ENCODE peak calls at places on chromosomes 13 and 19, in six cellular contexts. F, E, G, Q, M and L are unnamed samples.

GRCh38 chr19:1183543-1184172 is 9.6 kb upstream of the SBNO2 start:
- DNase-seq in F (peak; percentile 85), M (peak; percentile 48), E (peak; percentile 25), Q (peak; percentile 54), G (no peak), L (peak; percentile 81)

GRCh38 chr13:112687836-112688559 is 1.8 kb upstream of the ATP11A start:
- DNase-seq in Q (no peak), M (no peak), E (no peak), G (no peak), F (peak; percentile 38), L (no peak)

GRCh38 chr13:94656766-94657165 is 55.1 kb downstream of the GPR180 start:
- DNase-seq in E (peak; percentile 99), G (no peak), Q (no peak), M (peak; percentile 33), F (no peak), L (peak; percentile 10)

GRCh38 chr19:10074153-10074552 is 12.0 kb upstream of the SHFL start:
- DNase-seq in M (peak; percentile 25), Q (no peak), F (peak; percentile 62), E (peak; percentile 36), G (no peak), L (peak; percentile 62)

GRCh38 chr13:110132178-110132975 is 174.6 kb downstream of the COL4A1 start:
- DNase-seq in E (peak; percentile 50), F (no peak), M (no peak), Q (no peak), G (no peak), L (no peak)

GRCh38 chr19:40718774-40719391 is 2.0 kb downstream of the ITPKC start:
- DNase-seq in M (peak; percentile 49), Q (peak; percentile 85), F (peak; percentile 94), E (peak; percentile 40), G (peak; percentile 54), L (peak; percentile 68)

GRCh38 chr13:65488606-65489005 is 1741.5 kb downstream of the PCDH9 start:
- DNase-seq in M (no peak), E (no peak), G (no peak), Q (no peak), F (no peak), L (no peak)

GRCh38 chr19:17337675-17338439 is 504 bp downstream of the GTPBP3 start:
- DNase-seq in F (no peak), M (no peak), E (no peak), G (no peak), Q (no peak), L (no peak)

GRCh38 chr13:95457294-95457693 is 95.2 kb upstream of the CLDN10 start:
- DNase-seq in E (peak; percentile 10), M (no peak), G (no peak), F (no peak), Q (no peak), L (no peak)

GRCh38 chr19:47315125-47315821 is 5.6 kb downstream of the C5AR1 start:
- DNase-seq in E (peak; percentile 97), Q (no peak), F (peak; percentile 64), G (peak; percentile 65), M (peak; percentile 11), L (peak; percentile 99)

GRCh38 chr19:47456721-47457478 is 14.8 kb downstream of the SLC8A2 start:
- DNase-seq in E (no peak), G (no peak), M (no peak), F (no peak), Q (no peak), L (no peak)

GRCh38 chr13:79079351-79079839 is 326.7 kb downstream of the RBM26 start:
- DNase-seq in E (no peak), F (no peak), M (no peak), Q (no peak), G (no peak), L (no peak)

GRCh38 chr13:35716186-35716585 is 239.7 kb upstream of the MAB21L1 start:
- DNase-seq in E (peak; percentile 26), M (no peak), Q (no peak), G (no peak), F (no peak), L (no peak)

GRCh38 chr13:95948646-95949045 is 104.6 kb downstream of the UGGT2 start:
- DNase-seq in M (no peak), Q (no peak), E (peak; percentile 47), F (no peak), G (no peak), L (no peak)

GRCh38 chr19:6970021-6970420 is 51.2 kb downstream of the MBD3L2B start:
- DNase-seq in G (no peak), Q (no peak), F (no peak), M (no peak), E (no peak), L (no peak)

GRCh38 chr19:38527466-38528136 is 90.2 kb downstream of the MAP4K1 start:
- DNase-seq in G (no peak), E (no peak), M (no peak), Q (no peak), F (no peak), L (no peak)

GRCh38 chr13:46544811-46545210 is 8.2 kb upstream of the LRCH1 start:
- DNase-seq in F (no peak), Q (no peak), G (no peak), E (no peak), M (no peak), L (no peak)

GRCh38 chr13:31131470-31131961 is 30.2 kb downstream of the HSPH1 start:
- DNase-seq in F (no peak), G (no peak), Q (no peak), M (no peak), E (no peak), L (no peak)

GRCh38 chr13:111216166-111216960 is 101.3 kb downstream of the ARHGEF7 start:
- DNase-seq in E (peak; percentile 27), Q (peak; percentile 47), M (no peak), F (peak; percentile 73), G (peak; percentile 51), L (peak; percentile 20)

GRCh38 chr13:100409132-100409531 is 179.5 kb downstream of the GGACT start:
- DNase-seq in E (peak; percentile 8), G (no peak), M (no peak), F (no peak), Q (no peak), L (peak; percentile 28)

GRCh38 chr13:110640591-110641029 is 25.3 kb downstream of the NAXD start:
- DNase-seq in F (no peak), M (peak; percentile 16), G (no peak), Q (no peak), E (peak; percentile 60), L (no peak)

GRCh38 chr13:44243198-44243852 is 130.3 kb upstream of the SERP2 start:
- DNase-seq in G (no peak), Q (no peak), E (peak; percentile 74), M (peak; percentile 92), F (peak; percentile 60), L (peak; percentile 66)

GRCh38 chr13:77579971-77580370 is 44.5 kb downstream of the SCEL start:
- DNase-seq in F (no peak), G (no peak), M (no peak), E (no peak), Q (no peak), L (no peak)

GRCh38 chr19:49553451-49554271 is 25.9 kb downstream of the RCN3 start:
- DNase-seq in F (peak; percentile 84), M (peak; percentile 65), G (no peak), Q (peak; percentile 82), E (peak; percentile 69), L (no peak)

GRCh38 chr13:46168341-46168740 is 13.6 kb downstream of the LCP1 start:
- DNase-seq in G (peak; percentile 45), M (no peak), Q (no peak), F (peak; percentile 65), E (no peak), L (no peak)

GRCh38 chr19:45406957-45407375 is 522 bp downstream of the POLR1G start:
- DNase-seq in G (no peak), M (no peak), F (no peak), E (no peak), Q (no peak), L (no peak)

GRCh38 chr19:45405435-45406164 is 731 bp upstream of the PPP1R13L start:
- DNase-seq in Q (peak; percentile 89), M (peak; percentile 93), F (peak; percentile 96), G (peak; percentile 81), E (peak; percentile 80), L (peak; percentile 97)

GRCh38 chr19:45404557-45405434 is at the start of gene PPP1R13L:
- DNase-seq in E (peak; percentile 56), F (peak; percentile 93), G (no peak), M (peak; percentile 90), Q (peak; percentile 95), L (peak; percentile 96)

GRCh38 chr19:45408121-45408520 is 1.7 kb downstream of the POLR1G start:
- DNase-seq in M (no peak), E (no peak), F (no peak), G (no peak), Q (no peak), L (no peak)

DNA sequence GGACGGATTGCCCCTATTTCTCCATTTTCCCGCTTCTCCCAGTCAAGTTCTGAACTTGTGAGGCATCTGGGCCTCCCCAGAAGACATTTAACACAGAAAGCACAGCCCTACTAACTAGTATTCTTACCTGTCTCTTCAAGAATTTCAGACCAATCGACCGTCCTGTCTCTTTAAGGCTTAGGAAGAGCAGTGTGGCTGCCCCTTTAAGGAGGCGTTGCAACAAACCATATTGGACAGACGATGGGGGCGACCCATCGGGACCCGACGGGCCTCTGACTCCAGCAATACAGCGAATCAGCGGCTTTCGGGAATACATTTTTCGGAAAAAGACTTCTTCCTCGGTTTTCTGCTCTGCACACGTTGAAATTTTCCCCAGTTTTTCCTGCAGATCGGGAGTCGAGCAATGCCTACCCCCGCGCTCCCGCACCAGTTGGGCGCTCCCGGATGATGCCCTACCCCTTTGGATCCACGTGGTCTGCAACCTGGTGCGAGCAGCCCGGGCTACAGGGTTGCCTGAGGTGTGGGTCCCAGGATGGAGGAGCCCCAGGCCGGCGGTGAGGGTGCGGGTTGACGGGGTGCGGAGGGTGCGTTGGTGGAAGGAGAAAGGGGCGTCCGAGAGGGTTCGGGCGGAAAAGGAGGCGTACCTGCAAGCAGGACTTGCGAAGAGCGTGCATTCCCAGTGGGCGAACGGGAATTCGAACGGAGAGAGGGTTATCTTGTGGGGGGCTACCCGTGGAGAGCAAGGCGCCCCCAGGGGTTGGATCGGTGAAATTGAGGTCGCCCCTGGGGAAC is at the start of gene POLR1G:
- DNase-seq in F (peak; percentile 89), E (peak; percentile 75), Q (peak; percentile 81), G (peak; percentile 64), M (peak; percentile 93), L (peak; percentile 92)
- TF ChIP-seq POLR2A in F (no peak), E (peak; percentile 56), Q (peak; percentile 48), G (no peak), M (peak; percentile 42), L (peak; percentile 93)

DNA sequence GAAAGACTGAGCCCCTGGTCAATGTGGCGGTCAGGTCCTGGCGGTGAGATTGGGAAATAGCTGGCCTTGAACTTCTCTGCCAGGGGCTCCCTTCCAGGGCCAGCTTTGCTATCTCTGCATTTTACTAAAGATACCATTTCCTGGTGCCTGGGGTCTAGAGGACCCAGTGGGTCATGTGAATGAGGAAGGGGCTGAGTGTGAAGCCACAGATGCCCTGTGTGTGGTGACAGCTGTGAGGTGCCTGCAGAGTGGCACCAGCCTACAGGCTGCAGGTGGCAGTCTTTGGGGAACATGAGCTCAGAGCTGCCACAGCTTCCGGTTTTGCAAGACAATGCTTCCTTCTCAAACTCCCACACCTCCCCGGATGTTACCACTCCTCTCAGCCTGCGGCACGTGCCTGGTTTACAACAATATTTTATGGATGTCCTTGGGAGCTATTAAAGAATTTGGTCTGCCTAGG is 5.2 kb upstream of the MLNR start:
- DNase-seq in F (peak; percentile 70), Q (peak; percentile 35), G (peak; percentile 18), E (peak; percentile 6), M (no peak), L (no peak)
- TF ChIP-seq CTCF in F (no peak), Q (no peak), G (no peak), E (no peak), M (no peak), L (no peak)

GRCh38 chr19:45463241-45463640 is 4.6 kb upstream of the FOSB start:
- DNase-seq in E (no peak), G (no peak), F (no peak), Q (no peak), M (no peak), L (no peak)
- TF ChIP-seq POLR2A in E (no peak), G (no peak), F (no peak), Q (no peak), M (no peak), L (no peak)

GRCh38 chr13:25225970-25226369 is 53.9 kb upstream of the AMER2 start:
- DNase-seq in F (no peak), E (no peak), M (no peak), G (no peak), Q (no peak), L (no peak)
- TF ChIP-seq CTCF in F (no peak), E (no peak), M (no peak), G (no peak), Q (no peak), L (no peak)